ENCODE peak calls at places on chromosomes 1 and 21, in nine cellular contexts. A, P, Q, O, F, N, Y, T and H are unnamed samples.
A peak's percentile ranks its signal among the peaks of the same experiment; 100 is the strongest.

GRCh38 chr1:246724725-246725095 is 501 bp downstream of the SCCPDH start:
- DNase-seq in Y (peak; percentile 42), P (no peak), N (peak; percentile 18), T (no peak), F (no peak), Q (peak; percentile 49), O (peak; percentile 86), A (peak; percentile 37), H (no peak)

GRCh38 chr1:39063775-39064174 is 37.6 kb downstream of the NDUFS5 start:
- DNase-seq in Q (no peak), T (no peak), A (no peak), P (no peak), N (no peak), O (no peak), Y (no peak), F (no peak), H (no peak)

GRCh38 chr1:201876148-201876547 is 12.6 kb upstream of the SHISA4 start:
- DNase-seq in N (no peak), F (no peak), T (no peak), Q (no peak), A (no peak), P (no peak), O (no peak), Y (peak; percentile 52), H (no peak)

GRCh38 chr1:166840309-166841302 is 1.3 kb downstream of the POGK start:
- DNase-seq in T (no peak), P (no peak), Y (peak; percentile 86), N (peak; percentile 87), F (no peak), A (no peak), Q (peak; percentile 18), O (no peak), H (no peak)

GRCh38 chr1:213244664-213245091 is 193.6 kb downstream of the RPS6KC1 start:
- DNase-seq in N (peak; percentile 67), Q (peak; percentile 48), Y (peak; percentile 72), P (peak; percentile 12), A (peak; percentile 47), T (no peak), F (no peak), O (peak; percentile 42), H (no peak)

GRCh38 chr21:16911166-16911607 is 601.7 kb upstream of the CXADR start:
- DNase-seq in O (no peak), A (no peak), Q (no peak), F (no peak), Y (no peak), N (no peak), T (no peak), P (no peak), H (no peak)

GRCh38 chr1:211925016-211925415 is 94.5 kb upstream of the LPGAT1 start:
- DNase-seq in O (peak; percentile 82), F (no peak), Q (no peak), N (no peak), T (peak; percentile 26), A (no peak), Y (peak; percentile 44), P (no peak), H (no peak)

GRCh38 chr1:53349369-53349705 is 21.5 kb upstream of the LRP8 start:
- DNase-seq in Q (no peak), A (no peak), Y (no peak), F (no peak), P (no peak), N (no peak), T (no peak), O (no peak), H (no peak)

GRCh38 chr1:170414989-170415733 is 116.8 kb upstream of the GORAB start:
- DNase-seq in F (no peak), O (no peak), P (no peak), N (no peak), Y (no peak), T (no peak), A (no peak), Q (no peak), H (no peak)